ENCODE peak calls at places on chromosome 1, in ten cellular contexts. One of them, this sample, is unnamed.

GRCh38 chr1:60936052-60936619 is 146.2 kb upstream of the NFIA start:
- DNase-seq in PC-9: no peak
- DNase-seq in heart right ventricle: no peak
- DNase-seq in Caco-2: no peak
- DNase-seq in BE2C: no peak
- DNase-seq in A673: peak; percentile 24
- DNase-seq in mucosa of descending colon: no peak
- DNase-seq in right atrium auricular region: no peak
- DNase-seq in left lung: no peak
- DNase-seq in cardiac muscle cell: peak; percentile 32
- DNase-seq in this sample: no peak

GRCh38 chr1:222382171-222382570 is 165.7 kb downstream of the HHIPL2 start:
- DNase-seq in PC-9: no peak
- DNase-seq in heart right ventricle: no peak
- DNase-seq in Caco-2: no peak
- DNase-seq in BE2C: no peak
- DNase-seq in A673: no peak
- DNase-seq in mucosa of descending colon: no peak
- DNase-seq in right atrium auricular region: no peak
- DNase-seq in left lung: no peak
- DNase-seq in cardiac muscle cell: no peak
- DNase-seq in this sample: no peak

GRCh38 chr1:67013573-67013972 is 40.4 kb downstream of the SLC35D1 start:
- DNase-seq in PC-9: no peak
- DNase-seq in heart right ventricle: no peak
- DNase-seq in Caco-2: no peak
- DNase-seq in BE2C: no peak
- DNase-seq in A673: no peak
- DNase-seq in mucosa of descending colon: no peak
- DNase-seq in right atrium auricular region: no peak
- DNase-seq in left lung: no peak
- DNase-seq in cardiac muscle cell: peak; percentile 64
- DNase-seq in this sample: no peak

GRCh38 chr1:172951728-172952365 is 98.9 kb downstream of the TNFSF18 start:
- DNase-seq in PC-9: peak; percentile 55
- DNase-seq in heart right ventricle: no peak
- DNase-seq in Caco-2: no peak
- DNase-seq in BE2C: no peak
- DNase-seq in A673: no peak
- DNase-seq in mucosa of descending colon: no peak
- DNase-seq in right atrium auricular region: no peak
- DNase-seq in left lung: no peak
- DNase-seq in cardiac muscle cell: peak; percentile 82
- DNase-seq in this sample: no peak

GRCh38 chr1:209168204-209168603 is 415.3 kb upstream of the CAMK1G start:
- DNase-seq in PC-9: no peak
- DNase-seq in heart right ventricle: no peak
- DNase-seq in Caco-2: no peak
- DNase-seq in BE2C: peak; percentile 48
- DNase-seq in A673: no peak
- DNase-seq in mucosa of descending colon: no peak
- DNase-seq in right atrium auricular region: no peak
- DNase-seq in left lung: no peak
- DNase-seq in cardiac muscle cell: peak; percentile 1
- DNase-seq in this sample: no peak

GRCh38 chr1:11188381-11188780 is 774 bp upstream of the ANGPTL7 start:
- DNase-seq in PC-9: no peak
- DNase-seq in heart right ventricle: no peak
- DNase-seq in Caco-2: no peak
- DNase-seq in BE2C: no peak
- DNase-seq in A673: no peak
- DNase-seq in mucosa of descending colon: no peak
- DNase-seq in right atrium auricular region: no peak
- DNase-seq in left lung: no peak
- DNase-seq in cardiac muscle cell: peak; percentile 42
- DNase-seq in this sample: no peak

GRCh38 chr1:89771991-89772560 is 48.8 kb upstream of the LRRC8D start:
- DNase-seq in PC-9: no peak
- DNase-seq in heart right ventricle: no peak
- DNase-seq in Caco-2: no peak
- DNase-seq in BE2C: no peak
- DNase-seq in A673: no peak
- DNase-seq in mucosa of descending colon: no peak
- DNase-seq in right atrium auricular region: no peak
- DNase-seq in left lung: no peak
- DNase-seq in cardiac muscle cell: no peak
- DNase-seq in this sample: no peak

GRCh38 chr1:26785611-26786436 is 1.9 kb upstream of the PIGV start:
- DNase-seq in PC-9: no peak
- DNase-seq in heart right ventricle: no peak
- DNase-seq in Caco-2: no peak
- DNase-seq in BE2C: no peak
- DNase-seq in A673: peak; percentile 17
- DNase-seq in mucosa of descending colon: no peak
- DNase-seq in right atrium auricular region: no peak
- DNase-seq in left lung: no peak
- DNase-seq in cardiac muscle cell: peak; percentile 53
- DNase-seq in this sample: no peak

GRCh38 chr1:244111008-244111407 is 59.9 kb downstream of the ZBTB18 start:
- DNase-seq in PC-9: no peak
- DNase-seq in heart right ventricle: no peak
- DNase-seq in Caco-2: no peak
- DNase-seq in BE2C: no peak
- DNase-seq in A673: no peak
- DNase-seq in mucosa of descending colon: no peak
- DNase-seq in right atrium auricular region: no peak
- DNase-seq in left lung: no peak
- DNase-seq in cardiac muscle cell: no peak
- DNase-seq in this sample: no peak

GRCh38 chr1:69305621-69306020 is 262.1 kb upstream of the LRRC7 start:
- DNase-seq in PC-9: no peak
- DNase-seq in heart right ventricle: no peak
- DNase-seq in Caco-2: peak; percentile 35
- DNase-seq in BE2C: peak; percentile 40
- DNase-seq in A673: peak; percentile 20
- DNase-seq in mucosa of descending colon: no peak
- DNase-seq in right atrium auricular region: no peak
- DNase-seq in left lung: no peak
- DNase-seq in cardiac muscle cell: no peak
- DNase-seq in this sample: no peak

GRCh38 chr1:153122831-153123421 is 9.6 kb upstream of the SPRR2F start:
- DNase-seq in PC-9: peak; percentile 98
- DNase-seq in heart right ventricle: no peak
- DNase-seq in Caco-2: peak; percentile 68
- DNase-seq in BE2C: no peak
- DNase-seq in A673: peak; percentile 3
- DNase-seq in mucosa of descending colon: no peak
- DNase-seq in right atrium auricular region: no peak
- DNase-seq in left lung: no peak
- DNase-seq in cardiac muscle cell: no peak
- DNase-seq in this sample: no peak

GRCh38 chr1:91816055-91816454 is 69.9 kb downstream of the TGFBR3 start:
- DNase-seq in PC-9: no peak
- DNase-seq in heart right ventricle: no peak
- DNase-seq in Caco-2: no peak
- DNase-seq in BE2C: no peak
- DNase-seq in A673: no peak
- DNase-seq in mucosa of descending colon: no peak
- DNase-seq in right atrium auricular region: no peak
- DNase-seq in left lung: no peak
- DNase-seq in cardiac muscle cell: no peak
- DNase-seq in this sample: no peak

GRCh38 chr1:91818713-91818975 is 67.3 kb downstream of the TGFBR3 start:
- DNase-seq in PC-9: no peak
- DNase-seq in heart right ventricle: no peak
- DNase-seq in Caco-2: no peak
- DNase-seq in BE2C: no peak
- DNase-seq in A673: no peak
- DNase-seq in mucosa of descending colon: no peak
- DNase-seq in right atrium auricular region: no peak
- DNase-seq in left lung: no peak
- DNase-seq in cardiac muscle cell: no peak
- DNase-seq in this sample: no peak

GRCh38 chr1:91814448-91814847 is 71.5 kb downstream of the TGFBR3 start:
- DNase-seq in PC-9: no peak
- DNase-seq in heart right ventricle: no peak
- DNase-seq in Caco-2: no peak
- DNase-seq in BE2C: no peak
- DNase-seq in A673: no peak
- DNase-seq in mucosa of descending colon: no peak
- DNase-seq in right atrium auricular region: no peak
- DNase-seq in left lung: no peak
- DNase-seq in cardiac muscle cell: no peak
- DNase-seq in this sample: no peak

GRCh38 chr1:91819038-91819788 is 66.7 kb downstream of the TGFBR3 start:
- DNase-seq in PC-9: no peak
- DNase-seq in heart right ventricle: no peak
- DNase-seq in Caco-2: no peak
- DNase-seq in BE2C: no peak
- DNase-seq in A673: no peak
- DNase-seq in mucosa of descending colon: no peak
- DNase-seq in right atrium auricular region: no peak
- DNase-seq in left lung: no peak
- DNase-seq in cardiac muscle cell: no peak
- DNase-seq in this sample: no peak

DNA sequence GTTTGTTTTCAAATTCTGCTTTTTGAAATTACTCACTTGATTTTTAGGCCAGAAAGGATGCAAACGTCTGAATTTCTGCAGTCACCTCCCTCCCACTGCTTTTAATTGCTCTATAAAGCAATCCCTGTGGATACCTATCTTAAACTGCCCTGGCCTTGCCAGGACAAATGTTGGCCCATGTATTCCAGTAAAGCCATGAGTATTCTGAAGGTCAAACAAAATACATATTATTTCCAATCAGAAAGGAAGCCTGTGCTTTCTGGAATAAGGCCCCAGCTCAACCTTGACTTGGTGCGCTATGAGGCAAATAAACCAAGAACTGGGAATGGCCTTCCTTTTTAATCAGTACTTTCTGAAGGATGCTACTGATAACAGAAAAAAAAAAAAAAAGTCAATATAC is 68.4 kb downstream of the TGFBR3 start:
- DNase-seq in PC-9: no peak
- DNase-seq in heart right ventricle: no peak
- DNase-seq in Caco-2: no peak
- DNase-seq in BE2C: no peak
- DNase-seq in A673: no peak
- DNase-seq in mucosa of descending colon: no peak
- DNase-seq in right atrium auricular region: no peak
- DNase-seq in left lung: no peak
- DNase-seq in cardiac muscle cell: no peak
- DNase-seq in this sample: no peak
- H3K4me1 ChIP-seq in PC-9: peaks cover 15% of the 10 kb centered on the region
- H3K4me1 ChIP-seq in heart right ventricle: peaks cover 56% of the 10 kb centered on the region
- H3K4me1 ChIP-seq in Caco-2: no peaks in the 10 kb centered on the region
- H3K4me1 ChIP-seq in BE2C: no peaks in the 10 kb centered on the region
- H3K4me1 ChIP-seq in A673: peaks cover 20% of the 10 kb centered on the region
- H3K4me1 ChIP-seq in mucosa of descending colon: peaks cover 14% of the 10 kb centered on the region
- H3K4me1 ChIP-seq in right atrium auricular region: no peaks in the 10 kb centered on the region
- H3K4me1 ChIP-seq in left lung: peaks cover 6% of the 10 kb centered on the region
- H3K4me1 ChIP-seq in cardiac muscle cell: peaks cover 20% of the 10 kb centered on the region
- H3K4me1 ChIP-seq in this sample: peaks cover 3% of the 10 kb centered on the region

GRCh38 chr1:238396140-238396539 is 505.4 kb upstream of the ZP4 start:
- DNase-seq in PC-9: no peak
- DNase-seq in heart right ventricle: no peak
- DNase-seq in Caco-2: no peak
- DNase-seq in BE2C: no peak
- DNase-seq in A673: no peak
- DNase-seq in mucosa of descending colon: no peak
- DNase-seq in right atrium auricular region: no peak
- DNase-seq in left lung: no peak
- DNase-seq in cardiac muscle cell: no peak
- DNase-seq in this sample: no peak
- H3K9me3 ChIP-seq in PC-9: no peaks in the 10 kb centered on the region
- H3K9me3 ChIP-seq in heart right ventricle: no peaks in the 10 kb centered on the region
- H3K9me3 ChIP-seq in Caco-2: no peaks in the 10 kb centered on the region
- H3K9me3 ChIP-seq in BE2C: no peaks in the 10 kb centered on the region
- H3K9me3 ChIP-seq in A673: no peaks in the 10 kb centered on the region
- H3K9me3 ChIP-seq in mucosa of descending colon: no peaks in the 10 kb centered on the region
- H3K9me3 ChIP-seq in right atrium auricular region: no peaks in the 10 kb centered on the region
- H3K9me3 ChIP-seq in left lung: no peaks in the 10 kb centered on the region
- H3K9me3 ChIP-seq in cardiac muscle cell: no peaks in the 10 kb centered on the region
- H3K9me3 ChIP-seq in this sample: no peaks in the 10 kb centered on the region

DNA sequence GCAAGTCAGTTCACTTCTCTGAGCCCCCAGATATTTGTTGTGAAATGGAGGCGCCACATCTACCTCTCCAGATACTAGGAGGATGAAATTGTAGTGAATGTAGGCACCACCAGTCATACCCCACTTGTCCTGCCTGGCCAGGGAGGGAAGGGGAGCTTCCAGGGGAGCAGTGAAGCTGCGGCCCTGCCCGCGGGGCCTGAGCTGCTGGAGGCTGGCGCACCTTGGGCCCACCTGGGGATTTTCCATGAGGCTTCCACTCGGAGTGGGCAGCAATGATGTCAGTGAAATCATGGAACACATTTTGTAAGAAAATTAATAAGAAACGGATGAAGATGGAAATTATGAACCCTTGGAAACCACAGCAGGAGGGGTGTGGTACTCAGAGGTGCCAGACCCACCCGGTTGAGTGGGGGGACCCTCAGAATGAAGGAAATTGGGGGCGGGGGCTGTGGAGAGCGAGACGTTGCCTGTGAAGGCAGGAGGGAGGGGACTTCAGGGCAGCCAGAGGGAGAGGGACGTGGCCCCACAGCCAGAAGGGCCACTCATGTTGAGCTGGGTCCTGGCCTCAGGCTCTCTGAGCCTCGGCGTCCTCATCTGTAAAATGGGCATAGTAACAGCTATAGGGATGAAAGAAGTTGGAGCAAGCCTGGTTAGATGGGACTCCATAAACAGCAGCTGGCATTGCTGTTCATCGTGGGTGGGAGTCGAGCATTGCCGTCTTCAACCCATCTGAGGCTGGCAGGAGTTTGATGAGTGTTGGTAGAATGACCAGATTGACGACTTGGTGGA is 101.6 kb downstream of the EPHB2 start:
- DNase-seq in PC-9: no peak
- DNase-seq in heart right ventricle: no peak
- DNase-seq in Caco-2: no peak
- DNase-seq in BE2C: no peak
- DNase-seq in A673: no peak
- DNase-seq in mucosa of descending colon: no peak
- DNase-seq in right atrium auricular region: no peak
- DNase-seq in left lung: no peak
- DNase-seq in cardiac muscle cell: no peak
- DNase-seq in this sample: no peak
- H3K4me1 ChIP-seq in PC-9: peaks cover 8% of the 10 kb centered on the region
- H3K4me1 ChIP-seq in heart right ventricle: peaks cover 18% of the 10 kb centered on the region
- H3K4me1 ChIP-seq in Caco-2: no peaks in the 10 kb centered on the region
- H3K4me1 ChIP-seq in BE2C: no peaks in the 10 kb centered on the region
- H3K4me1 ChIP-seq in A673: peaks cover 6% of the 10 kb centered on the region
- H3K4me1 ChIP-seq in mucosa of descending colon: no peaks in the 10 kb centered on the region
- H3K4me1 ChIP-seq in right atrium auricular region: no peaks in the 10 kb centered on the region
- H3K4me1 ChIP-seq in left lung: no peaks in the 10 kb centered on the region
- H3K4me1 ChIP-seq in cardiac muscle cell: peaks cover 12% of the 10 kb centered on the region
- H3K4me1 ChIP-seq in this sample: no peaks in the 10 kb centered on the region

DNA sequence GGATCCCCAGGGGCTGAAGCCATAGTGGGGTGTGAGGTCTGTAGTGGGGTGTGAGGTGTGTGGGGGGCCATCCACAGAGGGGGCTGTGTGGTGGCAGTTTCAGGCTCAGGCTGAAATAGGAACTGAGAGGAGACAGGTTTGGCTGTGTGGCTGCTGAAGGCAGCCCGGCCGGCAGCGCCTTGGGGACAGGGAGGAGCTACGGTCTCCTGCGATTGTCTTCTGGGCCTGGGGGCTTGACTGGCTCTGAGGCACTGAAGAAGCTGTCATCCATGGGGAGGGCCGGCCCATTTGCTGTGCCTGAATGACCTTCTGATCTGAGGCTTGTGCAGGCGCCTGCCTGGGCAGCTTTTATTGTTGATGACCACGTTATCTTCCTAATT is 10.0 kb upstream of the TTC34 start:
- DNase-seq in PC-9: no peak
- DNase-seq in heart right ventricle: no peak
- DNase-seq in Caco-2: no peak
- DNase-seq in BE2C: no peak
- DNase-seq in A673: no peak
- DNase-seq in mucosa of descending colon: no peak
- DNase-seq in right atrium auricular region: no peak
- DNase-seq in left lung: peak; percentile 50
- DNase-seq in cardiac muscle cell: no peak
- DNase-seq in this sample: no peak
- H3K9me3 ChIP-seq in PC-9: no peaks in the 10 kb centered on the region
- H3K9me3 ChIP-seq in heart right ventricle: no peaks in the 10 kb centered on the region
- H3K9me3 ChIP-seq in Caco-2: no peaks in the 10 kb centered on the region
- H3K9me3 ChIP-seq in BE2C: no peaks in the 10 kb centered on the region
- H3K9me3 ChIP-seq in A673: peaks cover 8% of the 10 kb centered on the region
- H3K9me3 ChIP-seq in mucosa of descending colon: no peaks in the 10 kb centered on the region
- H3K9me3 ChIP-seq in right atrium auricular region: no peaks in the 10 kb centered on the region
- H3K9me3 ChIP-seq in left lung: no peaks in the 10 kb centered on the region
- H3K9me3 ChIP-seq in cardiac muscle cell: no peaks in the 10 kb centered on the region
- H3K9me3 ChIP-seq in this sample: no peaks in the 10 kb centered on the region